ENCODE peak calls at places on chromosome 16, in ten cellular contexts. One of them, this sample, is unnamed.

GRCh38 chr16:15509593-15510520 is 75.5 kb downstream of the BMERB1 start:
- DNase-seq in HFF-Myc: no peak
- DNase-seq in lower lobe of right lung: no peak
- DNase-seq in AG10803: peak
- DNase-seq in fibroblast of the aortic adventitia: peak
- DNase-seq in OCI-LY7: no peak
- DNase-seq in fibroblast of lung: peak
- DNase-seq in H9: no peak
- DNase-seq in RWPE1: no peak
- DNase-seq in prostate gland: no peak
- DNase-seq in this sample: no peak

GRCh38 chr16:14600164-14600563 is 29.9 kb downstream of the PARN start:
- DNase-seq in OCI-LY7: peak
- DNase-seq in lower lobe of right lung: no peak
- DNase-seq in prostate gland: no peak
- DNase-seq in H9: no peak
- DNase-seq in AG10803: peak
- DNase-seq in fibroblast of lung: peak
- DNase-seq in RWPE1: peak
- DNase-seq in fibroblast of the aortic adventitia: peak
- DNase-seq in HFF-Myc: no peak
- DNase-seq in this sample: no peak

GRCh38 chr16:4381072-4381934 is 9.7 kb downstream of the VASN start:
- DNase-seq in fibroblast of the aortic adventitia: no peak
- DNase-seq in prostate gland: no peak
- DNase-seq in RWPE1: no peak
- DNase-seq in H9: no peak
- DNase-seq in OCI-LY7: no peak
- DNase-seq in HFF-Myc: no peak
- DNase-seq in fibroblast of lung: no peak
- DNase-seq in lower lobe of right lung: no peak
- DNase-seq in AG10803: no peak
- DNase-seq in this sample: no peak

GRCh38 chr16:27464663-27465482 is 62.9 kb downstream of the IL21R start:
- DNase-seq in H9: no peak
- DNase-seq in prostate gland: no peak
- DNase-seq in fibroblast of lung: no peak
- DNase-seq in fibroblast of the aortic adventitia: no peak
- DNase-seq in AG10803: no peak
- DNase-seq in OCI-LY7: no peak
- DNase-seq in HFF-Myc: no peak
- DNase-seq in RWPE1: no peak
- DNase-seq in lower lobe of right lung: peak
- DNase-seq in this sample: no peak

GRCh38 chr16:85464342-85465305 is 148.5 kb upstream of the GSE1 start:
- DNase-seq in AG10803: no peak
- DNase-seq in OCI-LY7: no peak
- DNase-seq in fibroblast of the aortic adventitia: no peak
- DNase-seq in lower lobe of right lung: no peak
- DNase-seq in prostate gland: no peak
- DNase-seq in RWPE1: no peak
- DNase-seq in fibroblast of lung: no peak
- DNase-seq in HFF-Myc: no peak
- DNase-seq in H9: no peak
- DNase-seq in this sample: no peak

GRCh38 chr16:66651965-66652364 is 44.6 kb downstream of the CMTM4 start:
- DNase-seq in OCI-LY7: no peak
- DNase-seq in fibroblast of the aortic adventitia: no peak
- DNase-seq in fibroblast of lung: no peak
- DNase-seq in AG10803: no peak
- DNase-seq in prostate gland: no peak
- DNase-seq in RWPE1: no peak
- DNase-seq in HFF-Myc: no peak
- DNase-seq in H9: no peak
- DNase-seq in lower lobe of right lung: no peak
- DNase-seq in this sample: no peak

GRCh38 chr16:29198731-29199521 is 207.6 kb downstream of the NPIPB11 start:
- DNase-seq in H9: peak
- DNase-seq in OCI-LY7: no peak
- DNase-seq in RWPE1: no peak
- DNase-seq in HFF-Myc: no peak
- DNase-seq in prostate gland: no peak
- DNase-seq in lower lobe of right lung: peak
- DNase-seq in fibroblast of lung: no peak
- DNase-seq in AG10803: no peak
- DNase-seq in fibroblast of the aortic adventitia: peak
- DNase-seq in this sample: no peak

GRCh38 chr16:11085025-11085485 is 140.7 kb downstream of the CLEC16A start:
- DNase-seq in HFF-Myc: peak
- DNase-seq in AG10803: peak
- DNase-seq in lower lobe of right lung: no peak
- DNase-seq in fibroblast of the aortic adventitia: no peak
- DNase-seq in RWPE1: no peak
- DNase-seq in OCI-LY7: no peak
- DNase-seq in prostate gland: no peak
- DNase-seq in fibroblast of lung: peak
- DNase-seq in H9: no peak
- DNase-seq in this sample: peak

GRCh38 chr16:87382023-87382785 is 1.4 kb downstream of the FBXO31 start:
- DNase-seq in OCI-LY7: no peak
- DNase-seq in lower lobe of right lung: peak
- DNase-seq in RWPE1: no peak
- DNase-seq in fibroblast of lung: no peak
- DNase-seq in H9: no peak
- DNase-seq in fibroblast of the aortic adventitia: no peak
- DNase-seq in prostate gland: no peak
- DNase-seq in AG10803: no peak
- DNase-seq in HFF-Myc: no peak
- DNase-seq in this sample: no peak

GRCh38 chr16:87387942-87388817 is 4.0 kb upstream of the MAP1LC3B start:
- DNase-seq in AG10803: peak
- DNase-seq in RWPE1: peak
- DNase-seq in H9: peak
- DNase-seq in fibroblast of the aortic adventitia: peak
- DNase-seq in lower lobe of right lung: peak
- DNase-seq in OCI-LY7: peak
- DNase-seq in prostate gland: peak
- DNase-seq in HFF-Myc: peak
- DNase-seq in fibroblast of lung: peak
- DNase-seq in this sample: peak

GRCh38 chr16:87380875-87381274 is 2.7 kb downstream of the FBXO31 start:
- DNase-seq in H9: no peak
- DNase-seq in AG10803: peak
- DNase-seq in fibroblast of lung: peak
- DNase-seq in prostate gland: no peak
- DNase-seq in fibroblast of the aortic adventitia: peak
- DNase-seq in RWPE1: no peak
- DNase-seq in lower lobe of right lung: peak
- DNase-seq in OCI-LY7: no peak
- DNase-seq in HFF-Myc: no peak
- DNase-seq in this sample: no peak

GRCh38 chr16:87383522-87384161 is at the start of gene FBXO31:
- DNase-seq in AG10803: peak
- DNase-seq in RWPE1: peak
- DNase-seq in HFF-Myc: peak
- DNase-seq in fibroblast of the aortic adventitia: peak
- DNase-seq in lower lobe of right lung: peak
- DNase-seq in prostate gland: peak
- DNase-seq in OCI-LY7: peak
- DNase-seq in fibroblast of lung: peak
- DNase-seq in H9: peak
- DNase-seq in this sample: peak

DNA sequence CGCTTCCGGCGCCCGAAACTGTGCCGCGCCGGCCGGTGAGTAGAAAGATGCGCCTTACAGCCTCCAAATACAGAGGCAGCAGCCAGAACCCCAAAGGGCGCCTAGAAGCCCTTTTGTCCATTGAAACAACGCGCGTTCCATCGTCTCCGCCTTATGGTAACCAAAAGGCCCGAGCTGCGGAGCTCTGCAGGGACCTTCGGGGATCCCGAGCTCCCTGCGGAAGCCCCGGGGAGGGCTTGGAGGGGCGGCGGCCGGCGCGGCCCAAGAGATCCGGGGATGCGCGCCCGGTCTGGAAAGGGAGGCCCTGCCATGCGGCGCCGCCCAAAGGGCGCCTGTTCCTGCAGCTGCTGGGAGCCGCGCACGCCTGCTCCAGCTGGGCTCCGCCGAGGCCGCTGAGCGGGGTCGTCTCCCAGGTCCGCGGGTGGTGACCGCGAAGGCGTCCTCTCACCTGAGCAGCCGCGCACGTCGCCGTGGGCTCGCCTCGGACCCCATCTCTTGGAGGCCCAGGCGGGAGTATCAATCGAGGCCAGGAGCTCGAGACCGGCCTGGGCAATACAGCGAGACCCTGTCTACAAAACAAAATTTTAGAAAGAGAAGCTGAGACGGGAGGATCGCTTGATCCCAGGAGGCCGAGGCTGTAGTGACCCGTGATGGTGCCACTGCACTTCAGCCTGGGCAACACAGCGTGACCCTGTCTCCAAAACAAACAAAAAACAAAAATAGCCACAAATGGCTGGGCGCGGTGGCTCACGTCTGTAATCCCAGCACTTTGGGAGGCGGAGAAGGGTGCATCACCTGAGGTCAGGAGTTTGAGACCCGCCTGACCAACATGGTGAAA is 805 bp upstream of the FBXO31 start:
- DNase-seq in prostate gland: no peak
- DNase-seq in AG10803: no peak
- DNase-seq in HFF-Myc: no peak
- DNase-seq in fibroblast of the aortic adventitia: no peak
- DNase-seq in fibroblast of lung: no peak
- DNase-seq in H9: peak
- DNase-seq in RWPE1: peak
- DNase-seq in OCI-LY7: no peak
- DNase-seq in lower lobe of right lung: peak
- DNase-seq in this sample: peak
- TF ChIP-seq CTCF in prostate gland: no peak
- TF ChIP-seq CTCF in AG10803: no peak
- TF ChIP-seq CTCF in HFF-Myc: no peak
- TF ChIP-seq CTCF in fibroblast of the aortic adventitia: no peak
- TF ChIP-seq CTCF in fibroblast of lung: no peak
- TF ChIP-seq CTCF in H9: no peak
- TF ChIP-seq CTCF in RWPE1: no peak
- TF ChIP-seq CTCF in OCI-LY7: peak
- TF ChIP-seq CTCF in lower lobe of right lung: no peak
- TF ChIP-seq CTCF in this sample: no peak

DNA sequence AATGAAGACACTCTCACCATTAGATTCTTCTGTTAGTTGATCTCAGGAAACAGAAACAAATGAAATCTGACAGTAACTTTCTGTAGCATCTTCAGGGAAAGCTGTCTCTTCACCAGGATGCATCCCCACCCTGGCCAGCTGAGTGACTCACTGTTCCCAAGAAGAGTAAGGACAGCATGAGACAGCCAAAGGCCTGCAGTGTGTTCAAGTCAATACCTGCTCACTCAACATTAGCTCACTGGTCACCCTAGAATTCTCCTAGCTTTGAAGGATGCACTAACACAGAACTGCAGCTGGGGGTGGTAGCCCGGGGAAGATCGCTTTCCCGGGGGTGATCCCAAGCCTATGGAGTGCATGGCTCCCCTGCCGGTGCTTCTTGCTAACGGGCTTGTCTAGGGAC is 28.2 kb upstream of the CLEC18B start:
- DNase-seq in OCI-LY7: no peak
- DNase-seq in lower lobe of right lung: no peak
- DNase-seq in prostate gland: no peak
- DNase-seq in fibroblast of lung: peak
- DNase-seq in AG10803: no peak
- DNase-seq in fibroblast of the aortic adventitia: no peak
- DNase-seq in HFF-Myc: peak
- DNase-seq in RWPE1: peak
- DNase-seq in H9: no peak
- DNase-seq in this sample: no peak
- TF ChIP-seq CTCF in OCI-LY7: no peak
- TF ChIP-seq CTCF in lower lobe of right lung: no peak
- TF ChIP-seq CTCF in prostate gland: no peak
- TF ChIP-seq CTCF in fibroblast of lung: peak
- TF ChIP-seq CTCF in AG10803: no peak
- TF ChIP-seq CTCF in fibroblast of the aortic adventitia: peak
- TF ChIP-seq CTCF in HFF-Myc: no peak
- TF ChIP-seq CTCF in RWPE1: peak
- TF ChIP-seq CTCF in H9: no peak
- TF ChIP-seq CTCF in this sample: no peak

GRCh38 chr16:87186440-87186839 is 130.8 kb downstream of the C16orf95 start:
- DNase-seq in AG10803: no peak
- DNase-seq in lower lobe of right lung: no peak
- DNase-seq in HFF-Myc: no peak
- DNase-seq in OCI-LY7: no peak
- DNase-seq in prostate gland: no peak
- DNase-seq in H9: no peak
- DNase-seq in RWPE1: no peak
- DNase-seq in fibroblast of lung: peak
- DNase-seq in fibroblast of the aortic adventitia: no peak
- DNase-seq in this sample: no peak

GRCh38 chr16:87186876-87187533 is 130.2 kb downstream of the C16orf95 start:
- DNase-seq in lower lobe of right lung: no peak
- DNase-seq in AG10803: no peak
- DNase-seq in HFF-Myc: no peak
- DNase-seq in prostate gland: no peak
- DNase-seq in OCI-LY7: no peak
- DNase-seq in H9: no peak
- DNase-seq in fibroblast of lung: no peak
- DNase-seq in fibroblast of the aortic adventitia: no peak
- DNase-seq in RWPE1: no peak
- DNase-seq in this sample: no peak

GRCh38 chr16:87183647-87184046 is 133.5 kb downstream of the C16orf95 start:
- DNase-seq in fibroblast of lung: no peak
- DNase-seq in prostate gland: no peak
- DNase-seq in H9: no peak
- DNase-seq in lower lobe of right lung: no peak
- DNase-seq in fibroblast of the aortic adventitia: no peak
- DNase-seq in AG10803: no peak
- DNase-seq in HFF-Myc: no peak
- DNase-seq in OCI-LY7: no peak
- DNase-seq in RWPE1: no peak
- DNase-seq in this sample: no peak

GRCh38 chr16:87185983-87186382 is 131.2 kb downstream of the C16orf95 start:
- DNase-seq in fibroblast of the aortic adventitia: no peak
- DNase-seq in AG10803: no peak
- DNase-seq in HFF-Myc: no peak
- DNase-seq in OCI-LY7: no peak
- DNase-seq in fibroblast of lung: no peak
- DNase-seq in RWPE1: no peak
- DNase-seq in prostate gland: no peak
- DNase-seq in H9: no peak
- DNase-seq in lower lobe of right lung: no peak
- DNase-seq in this sample: no peak

DNA sequence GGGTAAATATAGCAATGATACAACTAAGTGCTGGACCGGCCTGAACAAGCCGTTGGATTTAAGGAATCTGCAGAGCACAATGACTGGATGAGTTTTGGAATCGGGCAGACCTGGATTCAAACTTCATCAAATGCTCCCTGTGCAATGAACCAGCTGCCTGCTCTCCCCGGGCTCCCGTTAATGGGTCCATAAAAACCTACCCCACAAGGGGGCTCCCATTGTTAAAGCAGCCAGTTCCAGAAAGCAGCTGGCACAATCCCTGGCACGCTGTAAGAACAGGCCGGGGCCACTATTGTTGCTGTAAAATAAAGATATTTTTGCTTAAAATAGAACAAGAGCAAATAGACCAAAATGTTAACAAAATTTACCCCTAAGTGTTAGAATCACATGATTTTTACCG is 131.9 kb downstream of the C16orf95 start:
- DNase-seq in H9: no peak
- DNase-seq in AG10803: no peak
- DNase-seq in HFF-Myc: no peak
- DNase-seq in lower lobe of right lung: no peak
- DNase-seq in prostate gland: no peak
- DNase-seq in RWPE1: no peak
- DNase-seq in fibroblast of lung: no peak
- DNase-seq in fibroblast of the aortic adventitia: no peak
- DNase-seq in OCI-LY7: no peak
- DNase-seq in this sample: no peak
- TF ChIP-seq CTCF in H9: peak
- TF ChIP-seq CTCF in AG10803: peak
- TF ChIP-seq CTCF in HFF-Myc: no peak
- TF ChIP-seq CTCF in lower lobe of right lung: no peak
- TF ChIP-seq CTCF in prostate gland: no peak
- TF ChIP-seq CTCF in RWPE1: no peak
- TF ChIP-seq CTCF in fibroblast of lung: peak
- TF ChIP-seq CTCF in fibroblast of the aortic adventitia: peak
- TF ChIP-seq CTCF in OCI-LY7: no peak
- TF ChIP-seq CTCF in this sample: no peak

GRCh38 chr16:1678500-1679098 is 520 bp downstream of the JPT2 start:
- DNase-seq in prostate gland: peak
- DNase-seq in OCI-LY7: peak
- DNase-seq in fibroblast of lung: peak
- DNase-seq in AG10803: peak
- DNase-seq in lower lobe of right lung: peak
- DNase-seq in RWPE1: peak
- DNase-seq in HFF-Myc: no peak
- DNase-seq in H9: no peak
- DNase-seq in fibroblast of the aortic adventitia: peak
- DNase-seq in this sample: no peak
- TF ChIP-seq CTCF in prostate gland: no peak
- TF ChIP-seq CTCF in OCI-LY7: no peak
- TF ChIP-seq CTCF in fibroblast of lung: no peak
- TF ChIP-seq CTCF in AG10803: no peak
- TF ChIP-seq CTCF in lower lobe of right lung: no peak
- TF ChIP-seq CTCF in RWPE1: no peak
- TF ChIP-seq CTCF in HFF-Myc: no peak
- TF ChIP-seq CTCF in H9: no peak
- TF ChIP-seq CTCF in fibroblast of the aortic adventitia: no peak
- TF ChIP-seq CTCF in this sample: no peak

This sample was measured in nephron progenitor cell.